ENCODE peak calls at places on chromosome 1, in five cellular contexts. G is stimulated activated CD8-positive, alpha-beta memory T cell treated with anti-CD3 and anti-CD28 coated beads, Interleukin-4, amount 100 ng/mL, for 48 hours; A is T47D; D is DMS153; F is T-helper 1 cell. M is an unnamed sample.

GRCh38 chr1:42335809-42336518 is 929 bp upstream of the FOXJ3 start:
- DNase-seq in F (no peak), D (peak; percentile 88), G (no peak), A (peak; percentile 53), M (no peak)

GRCh38 chr1:111415461-111415860 is 12.1 kb downstream of the OVGP1 start:
- DNase-seq in A (no peak), F (no peak), G (no peak), D (no peak), M (no peak)

GRCh38 chr1:212656730-212657129 is 42.9 kb downstream of the BATF3 start:
- DNase-seq in A (no peak), G (no peak), F (no peak), D (no peak), M (no peak)

GRCh38 chr1:19737413-19737812 is 62.3 kb downstream of the TMCO4 start:
- DNase-seq in F (no peak), G (no peak), A (no peak), D (no peak), M (peak; percentile 67)

GRCh38 chr1:32273389-32274208 is 18.3 kb upstream of the HDAC1 start:
- DNase-seq in A (no peak), G (peak; percentile 83), D (peak; percentile 97), F (peak; percentile 79), M (no peak)

GRCh38 chr1:210298936-210299335 is 29.8 kb upstream of the HHAT start:
- DNase-seq in F (no peak), D (no peak), A (no peak), G (no peak), M (no peak)

GRCh38 chr1:197912739-197913494 is 4.3 kb upstream of the LHX9 start:
- DNase-seq in A (no peak), D (no peak), G (no peak), F (no peak), M (no peak)

GRCh38 chr1:29703596-29703995 is 467.3 kb downstream of the PTPRU start:
- DNase-seq in G (no peak), D (peak; percentile 81), A (peak; percentile 42), F (no peak), M (peak; percentile 59)

GRCh38 chr1:51572365-51572764 is 44.5 kb upstream of the OSBPL9 start:
- DNase-seq in A (peak; percentile 65), F (no peak), D (no peak), G (no peak), M (no peak)

GRCh38 chr1:69175078-69175477 is 392.6 kb upstream of the LRRC7 start:
- DNase-seq in G (no peak), F (no peak), A (peak; percentile 10), D (no peak), M (no peak)

GRCh38 chr1:30708361-30708728 is 15.0 kb downstream of the MATN1 start:
- DNase-seq in G (no peak), F (no peak), A (no peak), D (no peak), M (no peak)

M was measured in NCI-H2227 treated with DMSO at 0.1 percent for 48 hours.